ENCODE peak calls at places on chromosomes 16 and 17, in six cellular contexts. U is T-cell, Y is left ventricle myocardium inferior, D is HS-5, T is GM12865, R is T-helper 2 cell. S is an unnamed sample.

GRCh38 chr17:5555254-5555653 is 29.1 kb downstream of the NLRP1 start:
- DNase-seq in U (no peak), Y (no peak), D (peak), T (no peak), R (no peak), S (no peak)

GRCh38 chr17:81867123-81867951 is 3.8 kb downstream of the ARHGDIA start:
- DNase-seq in U (no peak), Y (no peak), D (no peak), T (peak), R (no peak), S (peak)

GRCh38 chr17:39920218-39921210 is 2.1 kb upstream of the GSDMB start:
- DNase-seq in U (peak), Y (no peak), D (no peak), T (peak), R (no peak), S (no peak)

GRCh38 chr16:1346422-1347285 is 5.0 kb downstream of the TSR3 start:
- DNase-seq in U (no peak), Y (no peak), D (no peak), T (no peak), R (no peak), S (peak)

GRCh38 chr17:42428141-42428944 is 5.3 kb upstream of the CAVIN1 start:
- DNase-seq in U (peak), Y (no peak), D (peak), T (peak), R (no peak), S (peak)

GRCh38 chr17:76581515-76581914 is 4.1 kb downstream of the ST6GALNAC2 start:
- DNase-seq in U (no peak), Y (no peak), D (no peak), T (no peak), R (no peak), S (peak)

GRCh38 chr16:253833-254232 is 19.2 kb downstream of the FAM234A start:
- DNase-seq in U (no peak), Y (no peak), D (no peak), T (no peak), R (no peak), S (no peak)

GRCh38 chr17:81239714-81240555 is 817 bp downstream of the NDUFAF8 start:
- DNase-seq in U (peak), Y (no peak), D (no peak), T (peak), R (peak), S (peak)

GRCh38 chr17:68612228-68612922 is 11.2 kb upstream of the FAM20A start:
- DNase-seq in U (no peak), Y (no peak), D (no peak), T (no peak), R (no peak), S (no peak)

GRCh38 chr16:53945996-53946395 is 242.0 kb downstream of the FTO start:
- DNase-seq in U (no peak), Y (no peak), D (peak), T (peak), R (no peak), S (peak)

GRCh38 chr16:25045696-25046381 is 30.7 kb upstream of the ARHGAP17 start:
- DNase-seq in U (no peak), Y (no peak), D (peak), T (peak), R (no peak), S (no peak)

GRCh38 chr17:12395733-12396354 is 269.8 kb upstream of the MYOCD start:
- DNase-seq in U (no peak), Y (no peak), D (no peak), T (peak), R (no peak), S (peak)

GRCh38 chr16:5015351-5015750 is 18.4 kb downstream of the NAGPA start:
- DNase-seq in U (no peak), Y (no peak), D (no peak), T (no peak), R (no peak), S (no peak)

GRCh38 chr16:86079185-86079885 is 180.4 kb downstream of the IRF8 start:
- DNase-seq in U (no peak), Y (no peak), D (no peak), T (no peak), R (no peak), S (no peak)

GRCh38 chr17:40432864-40433528 is 10.3 kb upstream of the IGFBP4 start:
- DNase-seq in U (no peak), Y (peak), D (no peak), T (no peak), R (no peak), S (no peak)

GRCh38 chr17:57988301-57989010 is 402 bp upstream of the VEZF1 start:
- DNase-seq in U (peak), Y (peak), D (no peak), T (peak), R (peak), S (peak)

GRCh38 chr16:8867483-8868271 is 1.1 kb downstream of the CARHSP1 start:
- DNase-seq in U (peak), Y (peak), D (no peak), T (no peak), R (no peak), S (no peak)

GRCh38 chr16:28531777-28532744 is 6.7 kb downstream of the NUPR1 start:
- DNase-seq in U (no peak), Y (peak), D (no peak), T (peak), R (no peak), S (no peak)

GRCh38 chr17:1947229-1947742 is 77.8 kb downstream of the RTN4RL1 start:
- DNase-seq in U (no peak), Y (peak), D (no peak), T (no peak), R (no peak), S (no peak)

S was measured in NCI-H524.